ENCODE peak calls at places on chromosomes 3 and 15, in five cellular contexts. One of them, this sample, is unnamed.

GRCh38 chr3:143597774-143598652 is 250.3 kb downstream of the SLC9A9 start:
- DNase-seq in SW 1271: no peak
- DNase-seq in GM13976: no peak
- DNase-seq in activated CD4-positive, alpha-beta T cell treated with anti-CD3 and anti-CD28 coated beads for 48 hours: no peak
- DNase-seq in GM03348: no peak
- DNase-seq in this sample: no peak

GRCh38 chr15:101536875-101537405 is 47.4 kb upstream of the PCSK6 start:
- DNase-seq in SW 1271: no peak
- DNase-seq in GM13976: no peak
- DNase-seq in activated CD4-positive, alpha-beta T cell treated with anti-CD3 and anti-CD28 coated beads for 48 hours: no peak
- DNase-seq in GM03348: no peak
- DNase-seq in this sample: no peak

GRCh38 chr3:160935413-160936095 is 169.6 kb downstream of the B3GALNT1 start:
- DNase-seq in SW 1271: no peak
- DNase-seq in GM13976: no peak
- DNase-seq in activated CD4-positive, alpha-beta T cell treated with anti-CD3 and anti-CD28 coated beads for 48 hours: no peak
- DNase-seq in GM03348: no peak
- DNase-seq in this sample: no peak

GRCh38 chr3:57910988-57911387 is 97.2 kb upstream of the FLNB start:
- DNase-seq in SW 1271: peak
- DNase-seq in GM13976: no peak
- DNase-seq in activated CD4-positive, alpha-beta T cell treated with anti-CD3 and anti-CD28 coated beads for 48 hours: peak
- DNase-seq in GM03348: no peak
- DNase-seq in this sample: no peak

GRCh38 chr15:85403745-85404144 is 23.3 kb downstream of the AKAP13 start:
- DNase-seq in SW 1271: peak
- DNase-seq in GM13976: no peak
- DNase-seq in activated CD4-positive, alpha-beta T cell treated with anti-CD3 and anti-CD28 coated beads for 48 hours: no peak
- DNase-seq in GM03348: peak
- DNase-seq in this sample: no peak

GRCh38 chr15:77631790-77632551 is 741 bp downstream of the LINGO1 start:
- DNase-seq in SW 1271: no peak
- DNase-seq in GM13976: no peak
- DNase-seq in activated CD4-positive, alpha-beta T cell treated with anti-CD3 and anti-CD28 coated beads for 48 hours: no peak
- DNase-seq in GM03348: no peak
- DNase-seq in this sample: no peak

GRCh38 chr15:34725565-34725964 is 29.2 kb downstream of the GJD2 start:
- DNase-seq in SW 1271: no peak
- DNase-seq in GM13976: no peak
- DNase-seq in activated CD4-positive, alpha-beta T cell treated with anti-CD3 and anti-CD28 coated beads for 48 hours: no peak
- DNase-seq in GM03348: peak
- DNase-seq in this sample: no peak

GRCh38 chr3:44136421-44136820 is 105.3 kb upstream of the TOPAZ1 start:
- DNase-seq in SW 1271: no peak
- DNase-seq in GM13976: no peak
- DNase-seq in activated CD4-positive, alpha-beta T cell treated with anti-CD3 and anti-CD28 coated beads for 48 hours: no peak
- DNase-seq in GM03348: no peak
- DNase-seq in this sample: no peak

GRCh38 chr15:68554716-68555347 is 24.0 kb upstream of the CORO2B start:
- DNase-seq in SW 1271: no peak
- DNase-seq in GM13976: no peak
- DNase-seq in activated CD4-positive, alpha-beta T cell treated with anti-CD3 and anti-CD28 coated beads for 48 hours: no peak
- DNase-seq in GM03348: no peak
- DNase-seq in this sample: no peak

GRCh38 chr3:82353281-82354171 is 592.1 kb upstream of the GBE1 start:
- DNase-seq in SW 1271: no peak
- DNase-seq in GM13976: no peak
- DNase-seq in activated CD4-positive, alpha-beta T cell treated with anti-CD3 and anti-CD28 coated beads for 48 hours: no peak
- DNase-seq in GM03348: no peak
- DNase-seq in this sample: no peak

GRCh38 chr3:168161696-168162095 is 66.0 kb upstream of the GOLIM4 start:
- DNase-seq in SW 1271: no peak
- DNase-seq in GM13976: no peak
- DNase-seq in activated CD4-positive, alpha-beta T cell treated with anti-CD3 and anti-CD28 coated beads for 48 hours: no peak
- DNase-seq in GM03348: no peak
- DNase-seq in this sample: no peak

GRCh38 chr3:149933858-149934257 is 36.8 kb downstream of the PFN2 start:
- DNase-seq in SW 1271: no peak
- DNase-seq in GM13976: no peak
- DNase-seq in activated CD4-positive, alpha-beta T cell treated with anti-CD3 and anti-CD28 coated beads for 48 hours: no peak
- DNase-seq in GM03348: no peak
- DNase-seq in this sample: no peak

GRCh38 chr3:113287818-113288648 is 76.7 kb downstream of the BOC start:
- DNase-seq in SW 1271: peak
- DNase-seq in GM13976: peak
- DNase-seq in activated CD4-positive, alpha-beta T cell treated with anti-CD3 and anti-CD28 coated beads for 48 hours: peak
- DNase-seq in GM03348: peak
- DNase-seq in this sample: peak

GRCh38 chr3:149726716-149727407 is 25.4 kb downstream of the COMMD2 start:
- DNase-seq in SW 1271: no peak
- DNase-seq in GM13976: peak
- DNase-seq in activated CD4-positive, alpha-beta T cell treated with anti-CD3 and anti-CD28 coated beads for 48 hours: peak
- DNase-seq in GM03348: peak
- DNase-seq in this sample: no peak

GRCh38 chr15:74869726-74870407 is 3.3 kb downstream of the SCAMP2 start:
- DNase-seq in SW 1271: no peak
- DNase-seq in GM13976: peak
- DNase-seq in activated CD4-positive, alpha-beta T cell treated with anti-CD3 and anti-CD28 coated beads for 48 hours: peak
- DNase-seq in GM03348: peak
- DNase-seq in this sample: no peak

GRCh38 chr15:59611277-59612260 is at the start of gene GCNT3:
- DNase-seq in SW 1271: no peak
- DNase-seq in GM13976: no peak
- DNase-seq in activated CD4-positive, alpha-beta T cell treated with anti-CD3 and anti-CD28 coated beads for 48 hours: no peak
- DNase-seq in GM03348: peak
- DNase-seq in this sample: no peak

GRCh38 chr3:179473565-179473964 is 22.3 kb upstream of the GNB4 start:
- DNase-seq in SW 1271: no peak
- DNase-seq in GM13976: no peak
- DNase-seq in activated CD4-positive, alpha-beta T cell treated with anti-CD3 and anti-CD28 coated beads for 48 hours: no peak
- DNase-seq in GM03348: no peak
- DNase-seq in this sample: no peak

GRCh38 chr3:167913218-167913902 is 177.8 kb downstream of the SERPINI1 start:
- DNase-seq in SW 1271: peak
- DNase-seq in GM13976: no peak
- DNase-seq in activated CD4-positive, alpha-beta T cell treated with anti-CD3 and anti-CD28 coated beads for 48 hours: peak
- DNase-seq in GM03348: peak
- DNase-seq in this sample: no peak

This sample was measured in T-cell.